ENCODE peak calls at places on chromosomes 6 and 20, in five cellular contexts. R, W, M, L and J are unnamed samples.

GRCh38 chr6:3356056-3356823 is 97.5 kb downstream of the PSMG4 start:
- DNase-seq in R (peak; percentile 88), W (no peak), M (peak; percentile 69), L (peak; percentile 29), J (peak; percentile 77)

GRCh38 chr6:108961985-108962384 is 113.8 kb downstream of the ARMC2 start:
- DNase-seq in R (no peak), W (no peak), M (no peak), L (no peak), J (peak; percentile 54)

GRCh38 chr20:57425150-57426013 is 34.2 kb downstream of the RBM38 start:
- DNase-seq in R (no peak), W (no peak), M (no peak), L (no peak), J (no peak)

GRCh38 chr6:91276315-91276714 is 689.4 kb upstream of the MAP3K7 start:
- DNase-seq in R (no peak), W (no peak), M (no peak), L (no peak), J (peak; percentile 37)

GRCh38 chr6:150006961-150007464 is 18.3 kb downstream of the RAET1L start:
- DNase-seq in R (no peak), W (peak; percentile 49), M (no peak), L (no peak), J (no peak)

GRCh38 chr6:169654590-169655391 is 47.0 kb downstream of the WDR27 start:
- DNase-seq in R (peak; percentile 65), W (no peak), M (peak; percentile 69), L (no peak), J (peak; percentile 83)

GRCh38 chr20:32482251-32483220 is 102.6 kb downstream of the NOL4L start:
- DNase-seq in R (no peak), W (no peak), M (peak; percentile 58), L (no peak), J (no peak)

GRCh38 chr6:20770776-20771175 is 236.5 kb downstream of the CDKAL1 start:
- DNase-seq in R (no peak), W (no peak), M (no peak), L (no peak), J (no peak)

GRCh38 chr20:63688234-63689045 is 8.0 kb upstream of the TNFRSF6B start:
- DNase-seq in R (no peak), W (no peak), M (peak; percentile 33), L (no peak), J (no peak)

GRCh38 chr20:9294081-9294480 is 220.3 kb upstream of the LAMP5 start:
- DNase-seq in R (no peak), W (no peak), M (no peak), L (no peak), J (peak; percentile 70)

GRCh38 chr6:5274231-5274630 is 12.9 kb downstream of the FARS2 start:
- DNase-seq in R (no peak), W (no peak), M (no peak), L (no peak), J (no peak)

GRCh38 chr20:8967641-8968245 is 101.1 kb upstream of the PLCB4 start:
- DNase-seq in R (no peak), W (no peak), M (no peak), L (no peak), J (no peak)

GRCh38 chr6:30885999-30886896 is 1.9 kb downstream of the DDR1 start:
- DNase-seq in R (peak; percentile 94), W (peak; percentile 96), M (no peak), L (no peak), J (peak; percentile 72)

GRCh38 chr6:37260063-37260843 is 2.3 kb upstream of the TMEM217 start:
- DNase-seq in R (no peak), W (no peak), M (no peak), L (no peak), J (no peak)

GRCh38 chr6:30747300-30747687 is 2.9 kb upstream of the IER3 start:
- DNase-seq in R (no peak), W (no peak), M (no peak), L (no peak), J (no peak)

GRCh38 chr6:70175770-70176169 is 127.1 kb downstream of the COL9A1 start:
- DNase-seq in R (no peak), W (no peak), M (no peak), L (no peak), J (no peak)

GRCh38 chr6:12528581-12529363 is 187.8 kb upstream of the PHACTR1 start:
- DNase-seq in R (no peak), W (no peak), M (no peak), L (no peak), J (no peak)

GRCh38 chr20:44730441-44730840 is 15.2 kb upstream of the KCNK15 start:
- DNase-seq in R (peak; percentile 36), W (no peak), M (no peak), L (no peak), J (peak; percentile 75)

GRCh38 chr6:53424300-53424699 is 75.5 kb upstream of the ELOVL5 start:
- DNase-seq in R (no peak), W (no peak), M (no peak), L (no peak), J (no peak)

GRCh38 chr6:111804627-111805235 is 68.5 kb downstream of the FYN start:
- DNase-seq in R (no peak), W (no peak), M (no peak), L (no peak), J (peak; percentile 97)

GRCh38 chr6:128725271-128726233 is 157.4 kb upstream of the LAMA2 start:
- DNase-seq in R (no peak), W (no peak), M (peak; percentile 28), L (no peak), J (peak; percentile 49)

GRCh38 chr6:118980063-118980462 is 45.1 kb upstream of the MCM9 start:
- DNase-seq in R (no peak), W (no peak), M (no peak), L (no peak), J (no peak)

GRCh38 chr6:76518443-76518842 is 446.0 kb upstream of the IMPG1 start:
- DNase-seq in R (no peak), W (no peak), M (no peak), L (no peak), J (no peak)

GRCh38 chr6:135870722-135871121 is 19.2 kb downstream of the PDE7B start:
- DNase-seq in R (no peak), W (no peak), M (no peak), L (no peak), J (peak; percentile 74)

GRCh38 chr6:704037-704436 is 11.1 kb upstream of the EXOC2 start:
- DNase-seq in R (no peak), W (no peak), M (no peak), L (no peak), J (no peak)

GRCh38 chr20:19815553-19815991 is 57.5 kb downstream of the RIN2 start:
- DNase-seq in R (no peak), W (no peak), M (peak; percentile 60), L (no peak), J (peak; percentile 99)
- TF ChIP-seq CTCF in R (no peak), W (no peak), M (no peak), L (no peak), J (no peak)

DNA sequence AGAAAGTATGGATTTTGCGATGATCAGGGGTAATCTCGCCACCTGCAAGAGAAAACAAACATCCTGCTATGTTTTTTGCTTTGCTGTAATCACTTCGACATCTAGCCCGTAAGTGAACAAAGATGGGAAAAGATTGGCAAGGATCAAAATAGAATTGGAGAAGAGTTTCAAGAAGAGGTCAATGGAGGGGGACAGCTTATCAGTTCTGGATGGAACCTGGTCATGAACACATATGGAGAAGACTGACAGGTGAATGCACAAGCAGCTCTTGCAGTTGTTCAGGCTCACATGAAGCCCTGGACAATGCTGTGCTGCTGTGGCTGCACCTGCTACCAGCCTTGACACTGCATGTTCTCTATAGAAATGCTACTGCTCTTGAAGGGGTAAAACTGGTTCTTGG is 222.1 kb downstream of the BCAS1 start:
- DNase-seq in R (no peak), W (no peak), M (no peak), L (no peak), J (no peak)
- H3K4me3 ChIP-seq in R (no peak overlapping the region), W (no peak overlapping the region), M (no peak overlapping the region), L (no peak overlapping the region), J (no peak overlapping the region)

GRCh38 chr20:46438156-46438750 is 31.8 kb upstream of the ELMO2 start:
- DNase-seq in R (no peak), W (no peak), M (peak; percentile 5), L (no peak), J (peak; percentile 11)
- TF ChIP-seq CTCF in R (no peak), W (no peak), M (no peak), L (no peak), J (peak; percentile 38)

GRCh38 chr20:41475507-41475906 is 108.9 kb upstream of the EMILIN3 start:
- DNase-seq in R (no peak), W (no peak), M (no peak), L (no peak), J (peak; percentile 5)
- H3K4me3 ChIP-seq in R (no peak overlapping the region), W (no peak overlapping the region), M (no peak overlapping the region), L (no peak overlapping the region), J (no peak overlapping the region)

GRCh38 chr6:161557333-161558107 is 283.7 kb upstream of the AGPAT4 start:
- DNase-seq in R (no peak), W (no peak), M (no peak), L (no peak), J (no peak)
- TF ChIP-seq CTCF in R (no peak), W (no peak), M (no peak), L (no peak), J (no peak)

GRCh38 chr20:19889011-19889953 is 127.9 kb upstream of the NAA20 start:
- DNase-seq in R (peak; percentile 34), W (no peak), M (peak; percentile 84), L (no peak), J (peak; percentile 89)
- H3K4me3 ChIP-seq in R (no peak overlapping the region), W (peak overlapping the region; percentile 45), M (peak overlapping the region; percentile 50), L (peak overlapping the region; percentile 16), J (peak overlapping the region; percentile 30)

DNA sequence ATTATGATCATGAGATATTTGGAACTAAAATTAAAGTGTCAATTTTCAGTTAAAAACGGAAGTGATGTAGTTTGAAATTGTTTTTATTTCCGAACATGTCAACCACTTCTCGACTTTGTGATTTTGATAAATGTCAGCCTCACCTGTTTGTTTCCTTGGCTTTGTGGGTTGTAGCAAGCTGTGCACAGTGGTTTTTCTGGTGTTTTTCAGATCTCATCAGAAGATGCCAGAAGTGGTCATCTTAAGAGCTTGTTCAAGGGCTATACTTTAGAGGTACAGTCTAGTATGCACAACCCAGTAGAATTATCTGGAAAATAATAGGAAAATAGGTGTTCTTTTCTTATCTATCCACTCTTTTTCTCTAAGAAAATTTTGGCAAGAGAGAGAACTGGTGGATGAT is 134.0 kb downstream of the GRIK2 start:
- DNase-seq in R (no peak), W (no peak), M (no peak), L (no peak), J (no peak)
- TF ChIP-seq CTCF in R (no peak), W (no peak), M (no peak), L (no peak), J (no peak)

GRCh38 chr20:59181936-59182335 is 18.3 kb downstream of the ZNF831 start:
- DNase-seq in R (no peak), W (no peak), M (no peak), L (no peak), J (no peak)

GRCh38 chr20:59185809-59186208 is 22.2 kb downstream of the ZNF831 start:
- DNase-seq in R (no peak), W (no peak), M (no peak), L (no peak), J (no peak)

GRCh38 chr20:59184880-59185447 is 21.3 kb downstream of the ZNF831 start:
- DNase-seq in R (no peak), W (no peak), M (no peak), L (no peak), J (no peak)

GRCh38 chr20:59182401-59183044 is 18.9 kb downstream of the ZNF831 start:
- DNase-seq in R (no peak), W (no peak), M (no peak), L (no peak), J (no peak)

GRCh38 chr20:59183751-59184150 is 20.1 kb downstream of the ZNF831 start:
- DNase-seq in R (no peak), W (no peak), M (no peak), L (no peak), J (no peak)
- H3K4me3 ChIP-seq in R (no peak overlapping the region), W (no peak overlapping the region), M (no peak overlapping the region), L (no peak overlapping the region), J (no peak overlapping the region)